ENCODE peak calls at places on chromosomes 1 and 21, in five cellular contexts. One of them, this sample, is unnamed.

GRCh38 chr1:58325797-58326196 is 220.7 kb downstream of the OMA1 start:
- DNase-seq in fibroblast of lung: no peak
- DNase-seq in effector memory CD4-positive, alpha-beta T cell: no peak
- DNase-seq in body of pancreas: no peak
- DNase-seq in tibial artery: no peak
- DNase-seq in this sample: no peak

GRCh38 chr1:109620890-109621289 is 1.3 kb downstream of the AMPD2 start:
- DNase-seq in fibroblast of lung: peak; percentile 95
- DNase-seq in effector memory CD4-positive, alpha-beta T cell: peak; percentile 97
- DNase-seq in body of pancreas: peak; percentile 89
- DNase-seq in tibial artery: peak; percentile 98
- DNase-seq in this sample: peak; percentile 96

GRCh38 chr1:27469334-27469733 is 20.6 kb downstream of the WASF2 start:
- DNase-seq in fibroblast of lung: no peak
- DNase-seq in effector memory CD4-positive, alpha-beta T cell: no peak
- DNase-seq in body of pancreas: no peak
- DNase-seq in tibial artery: no peak
- DNase-seq in this sample: no peak

GRCh38 chr1:246703581-246703980 is 20.6 kb upstream of the SCCPDH start:
- DNase-seq in fibroblast of lung: peak; percentile 46
- DNase-seq in effector memory CD4-positive, alpha-beta T cell: no peak
- DNase-seq in body of pancreas: peak; percentile 31
- DNase-seq in tibial artery: no peak
- DNase-seq in this sample: no peak

GRCh38 chr1:164999135-164999534 is 357.4 kb downstream of the LMX1A start:
- DNase-seq in fibroblast of lung: no peak
- DNase-seq in effector memory CD4-positive, alpha-beta T cell: no peak
- DNase-seq in body of pancreas: no peak
- DNase-seq in tibial artery: no peak
- DNase-seq in this sample: no peak

GRCh38 chr1:55071477-55071876 is 32.1 kb downstream of the PCSK9 start:
- DNase-seq in fibroblast of lung: peak; percentile 47
- DNase-seq in effector memory CD4-positive, alpha-beta T cell: no peak
- DNase-seq in body of pancreas: no peak
- DNase-seq in tibial artery: no peak
- DNase-seq in this sample: no peak

GRCh38 chr1:145690587-145691558 is 16.3 kb downstream of the PDZK1 start:
- DNase-seq in fibroblast of lung: peak; percentile 84
- DNase-seq in effector memory CD4-positive, alpha-beta T cell: peak; percentile 1
- DNase-seq in body of pancreas: peak; percentile 25
- DNase-seq in tibial artery: no peak
- DNase-seq in this sample: peak; percentile 15

GRCh38 chr1:186617860-186618780 is 62.1 kb downstream of the PTGS2 start:
- DNase-seq in fibroblast of lung: peak; percentile 30
- DNase-seq in effector memory CD4-positive, alpha-beta T cell: no peak
- DNase-seq in body of pancreas: peak; percentile 13
- DNase-seq in tibial artery: peak; percentile 48
- DNase-seq in this sample: peak; percentile 2

GRCh38 chr1:172332230-172332629 is 88.3 kb upstream of the C1orf105 start:
- DNase-seq in fibroblast of lung: no peak
- DNase-seq in effector memory CD4-positive, alpha-beta T cell: no peak
- DNase-seq in body of pancreas: no peak
- DNase-seq in tibial artery: no peak
- DNase-seq in this sample: no peak

GRCh38 chr1:109395602-109396512 is 1.9 kb downstream of the SORT1 start:
- DNase-seq in fibroblast of lung: peak; percentile 79
- DNase-seq in effector memory CD4-positive, alpha-beta T cell: no peak
- DNase-seq in body of pancreas: no peak
- DNase-seq in tibial artery: no peak
- DNase-seq in this sample: no peak

GRCh38 chr1:35179864-35180263 is 13.1 kb downstream of the SFPQ start:
- DNase-seq in fibroblast of lung: no peak
- DNase-seq in effector memory CD4-positive, alpha-beta T cell: no peak
- DNase-seq in body of pancreas: no peak
- DNase-seq in tibial artery: no peak
- DNase-seq in this sample: no peak

GRCh38 chr1:157095091-157095490 is 4.5 kb downstream of the ETV3L start:
- DNase-seq in fibroblast of lung: no peak
- DNase-seq in effector memory CD4-positive, alpha-beta T cell: no peak
- DNase-seq in body of pancreas: no peak
- DNase-seq in tibial artery: no peak
- DNase-seq in this sample: no peak

GRCh38 chr1:14037101-14037807 is 337.3 kb downstream of the PRDM2 start:
- DNase-seq in fibroblast of lung: peak; percentile 14
- DNase-seq in effector memory CD4-positive, alpha-beta T cell: no peak
- DNase-seq in body of pancreas: no peak
- DNase-seq in tibial artery: no peak
- DNase-seq in this sample: no peak

GRCh38 chr1:154760469-154760933 is 109.6 kb downstream of the KCNN3 start:
- DNase-seq in fibroblast of lung: no peak
- DNase-seq in effector memory CD4-positive, alpha-beta T cell: peak; percentile 65
- DNase-seq in body of pancreas: peak; percentile 79
- DNase-seq in tibial artery: no peak
- DNase-seq in this sample: peak; percentile 77

GRCh38 chr1:50329332-50329932 is 93.8 kb downstream of the DMRTA2 start:
- DNase-seq in fibroblast of lung: no peak
- DNase-seq in effector memory CD4-positive, alpha-beta T cell: no peak
- DNase-seq in body of pancreas: peak; percentile 56
- DNase-seq in tibial artery: no peak
- DNase-seq in this sample: no peak

GRCh38 chr1:172821609-172822274 is 162.8 kb downstream of the FASLG start:
- DNase-seq in fibroblast of lung: peak; percentile 82
- DNase-seq in effector memory CD4-positive, alpha-beta T cell: no peak
- DNase-seq in body of pancreas: no peak
- DNase-seq in tibial artery: peak; percentile 37
- DNase-seq in this sample: no peak

GRCh38 chr21:43769325-43769958 is 6.7 kb downstream of the CSTB start:
- DNase-seq in fibroblast of lung: no peak
- DNase-seq in effector memory CD4-positive, alpha-beta T cell: no peak
- DNase-seq in body of pancreas: no peak
- DNase-seq in tibial artery: no peak
- DNase-seq in this sample: no peak

GRCh38 chr1:77347646-77348045 is 65.8 kb downstream of the AK5 start:
- DNase-seq in fibroblast of lung: peak; percentile 92
- DNase-seq in effector memory CD4-positive, alpha-beta T cell: no peak
- DNase-seq in body of pancreas: no peak
- DNase-seq in tibial artery: no peak
- DNase-seq in this sample: no peak

GRCh38 chr1:28148880-28149195 is 27.7 kb downstream of the PTAFR start:
- DNase-seq in fibroblast of lung: no peak
- DNase-seq in effector memory CD4-positive, alpha-beta T cell: no peak
- DNase-seq in body of pancreas: no peak
- DNase-seq in tibial artery: no peak
- DNase-seq in this sample: no peak

GRCh38 chr1:184118051-184118450 is 66.5 kb downstream of the TSEN15 start:
- DNase-seq in fibroblast of lung: peak; percentile 94
- DNase-seq in effector memory CD4-positive, alpha-beta T cell: no peak
- DNase-seq in body of pancreas: no peak
- DNase-seq in tibial artery: no peak
- DNase-seq in this sample: no peak

GRCh38 chr1:198167436-198167934 is 10.7 kb downstream of the NEK7 start:
- DNase-seq in fibroblast of lung: peak; percentile 73
- DNase-seq in effector memory CD4-positive, alpha-beta T cell: no peak
- DNase-seq in body of pancreas: no peak
- DNase-seq in tibial artery: no peak
- DNase-seq in this sample: peak; percentile 30

GRCh38 chr1:43414634-43415223 is 25.0 kb downstream of the SZT2 start:
- DNase-seq in fibroblast of lung: peak; percentile 41
- DNase-seq in effector memory CD4-positive, alpha-beta T cell: peak; percentile 13
- DNase-seq in body of pancreas: peak; percentile 62
- DNase-seq in tibial artery: peak; percentile 64
- DNase-seq in this sample: peak; percentile 52

GRCh38 chr1:41100170-41100569 is 78.6 kb upstream of the SLFNL1 start:
- DNase-seq in fibroblast of lung: no peak
- DNase-seq in effector memory CD4-positive, alpha-beta T cell: no peak
- DNase-seq in body of pancreas: no peak
- DNase-seq in tibial artery: no peak
- DNase-seq in this sample: no peak

GRCh38 chr1:240092301-240093119 is 827 bp downstream of the FMN2 start:
- DNase-seq in fibroblast of lung: peak; percentile 81
- DNase-seq in effector memory CD4-positive, alpha-beta T cell: no peak
- DNase-seq in body of pancreas: peak; percentile 16
- DNase-seq in tibial artery: no peak
- DNase-seq in this sample: no peak

GRCh38 chr1:165069829-165070228 is 286.7 kb downstream of the LMX1A start:
- DNase-seq in fibroblast of lung: no peak
- DNase-seq in effector memory CD4-positive, alpha-beta T cell: no peak
- DNase-seq in body of pancreas: no peak
- DNase-seq in tibial artery: no peak
- DNase-seq in this sample: no peak

GRCh38 chr1:41504126-41505035 is 19.9 kb upstream of the EDN2 start:
- DNase-seq in fibroblast of lung: peak; percentile 79
- DNase-seq in effector memory CD4-positive, alpha-beta T cell: no peak
- DNase-seq in body of pancreas: no peak
- DNase-seq in tibial artery: no peak
- DNase-seq in this sample: no peak

GRCh38 chr1:184696403-184696802 is 58.3 kb downstream of the EDEM3 start:
- DNase-seq in fibroblast of lung: no peak
- DNase-seq in effector memory CD4-positive, alpha-beta T cell: no peak
- DNase-seq in body of pancreas: no peak
- DNase-seq in tibial artery: no peak
- DNase-seq in this sample: no peak

GRCh38 chr1:171652234-171652822 is at the start of gene MYOC:
- DNase-seq in fibroblast of lung: no peak
- DNase-seq in effector memory CD4-positive, alpha-beta T cell: no peak
- DNase-seq in body of pancreas: no peak
- DNase-seq in tibial artery: no peak
- DNase-seq in this sample: no peak

GRCh38 chr1:24411963-24412362 is 1.6 kb downstream of the STPG1 start:
- DNase-seq in fibroblast of lung: peak; percentile 47
- DNase-seq in effector memory CD4-positive, alpha-beta T cell: no peak
- DNase-seq in body of pancreas: no peak
- DNase-seq in tibial artery: no peak
- DNase-seq in this sample: no peak

GRCh38 chr1:180241716-180242544 is 11.9 kb downstream of the LHX4 start:
- DNase-seq in fibroblast of lung: no peak
- DNase-seq in effector memory CD4-positive, alpha-beta T cell: no peak
- DNase-seq in body of pancreas: no peak
- DNase-seq in tibial artery: no peak
- DNase-seq in this sample: no peak

GRCh38 chr1:69707103-69707502 is 139.4 kb downstream of the LRRC7 start:
- DNase-seq in fibroblast of lung: no peak
- DNase-seq in effector memory CD4-positive, alpha-beta T cell: no peak
- DNase-seq in body of pancreas: no peak
- DNase-seq in tibial artery: no peak
- DNase-seq in this sample: no peak

DNA sequence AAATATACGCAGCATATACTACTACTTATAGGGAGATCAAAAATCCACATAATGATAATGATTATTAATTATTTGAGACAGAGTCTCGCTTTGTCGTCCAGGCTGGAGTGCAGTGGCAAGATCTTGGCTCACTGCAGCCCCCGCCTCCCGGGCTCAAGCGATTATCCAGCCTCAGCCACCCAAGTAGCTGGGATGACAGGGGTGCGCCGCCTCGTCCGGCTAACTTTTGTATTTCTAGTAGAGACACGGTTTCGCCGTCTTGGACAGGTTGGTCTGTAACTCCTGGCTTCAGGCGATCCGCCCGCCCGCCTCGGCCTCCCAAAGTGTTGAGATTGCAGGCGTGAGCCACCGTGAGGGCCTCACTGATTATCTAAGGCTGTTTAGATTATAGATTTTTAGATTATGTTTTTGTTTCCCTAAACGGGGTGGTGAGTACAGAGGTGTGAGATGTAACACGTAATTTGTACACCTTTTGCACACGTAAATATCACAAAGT is 548 bp upstream of the SLC25A33 start:
- DNase-seq in fibroblast of lung: no peak
- DNase-seq in effector memory CD4-positive, alpha-beta T cell: no peak
- DNase-seq in body of pancreas: peak; percentile 24
- DNase-seq in tibial artery: no peak
- DNase-seq in this sample: peak; percentile 6
- H3K4me3 ChIP-seq in fibroblast of lung: no peak overlapping the region
- H3K4me3 ChIP-seq in effector memory CD4-positive, alpha-beta T cell: peak overlapping the region; percentile 73
- H3K4me3 ChIP-seq in body of pancreas: no peak overlapping the region
- H3K4me3 ChIP-seq in tibial artery: peak overlapping the region; percentile 60
- H3K4me3 ChIP-seq in this sample: peak overlapping the region; percentile 20

GRCh38 chr1:151976868-151977267 is 16.8 kb downstream of the S100A10 start:
- DNase-seq in fibroblast of lung: peak; percentile 80
- DNase-seq in effector memory CD4-positive, alpha-beta T cell: no peak
- DNase-seq in body of pancreas: no peak
- DNase-seq in tibial artery: no peak
- DNase-seq in this sample: no peak
- H3K4me1 ChIP-seq in fibroblast of lung: peaks cover 15% of the 10 kb centered on the region
- H3K4me1 ChIP-seq in effector memory CD4-positive, alpha-beta T cell: peaks cover 3% of the 10 kb centered on the region
- H3K4me1 ChIP-seq in body of pancreas: peaks cover 24% of the 10 kb centered on the region
- H3K4me1 ChIP-seq in tibial artery: peaks cover 17% of the 10 kb centered on the region
- H3K4me1 ChIP-seq in this sample: no peaks in the 10 kb centered on the region

GRCh38 chr1:17214876-17215544 is 10.1 kb downstream of the PADI1 start:
- DNase-seq in fibroblast of lung: no peak
- DNase-seq in effector memory CD4-positive, alpha-beta T cell: no peak
- DNase-seq in body of pancreas: no peak
- DNase-seq in tibial artery: no peak
- DNase-seq in this sample: no peak
- H3K27me3 ChIP-seq in fibroblast of lung: peaks cover 22% of the 10 kb centered on the region
- H3K27me3 ChIP-seq in effector memory CD4-positive, alpha-beta T cell: no peaks in the 10 kb centered on the region
- H3K27me3 ChIP-seq in body of pancreas: no peaks in the 10 kb centered on the region
- H3K27me3 ChIP-seq in tibial artery: peaks cover 68% of the 10 kb centered on the region
- H3K27me3 ChIP-seq in this sample: peaks cover 20% of the 10 kb centered on the region

GRCh38 chr1:115647919-115648597 is 6.3 kb downstream of the VANGL1 start:
- DNase-seq in fibroblast of lung: no peak
- DNase-seq in effector memory CD4-positive, alpha-beta T cell: no peak
- DNase-seq in body of pancreas: no peak
- DNase-seq in tibial artery: no peak
- DNase-seq in this sample: no peak

GRCh38 chr1:115649964-115650363 is 8.2 kb downstream of the VANGL1 start:
- DNase-seq in fibroblast of lung: no peak
- DNase-seq in effector memory CD4-positive, alpha-beta T cell: no peak
- DNase-seq in body of pancreas: peak; percentile 29
- DNase-seq in tibial artery: no peak
- DNase-seq in this sample: no peak

GRCh38 chr1:115650961-115651360 is 9.2 kb downstream of the VANGL1 start:
- DNase-seq in fibroblast of lung: no peak
- DNase-seq in effector memory CD4-positive, alpha-beta T cell: no peak
- DNase-seq in body of pancreas: no peak
- DNase-seq in tibial artery: no peak
- DNase-seq in this sample: no peak

GRCh38 chr1:115647507-115647906 is 5.7 kb downstream of the VANGL1 start:
- DNase-seq in fibroblast of lung: no peak
- DNase-seq in effector memory CD4-positive, alpha-beta T cell: no peak
- DNase-seq in body of pancreas: no peak
- DNase-seq in tibial artery: no peak
- DNase-seq in this sample: no peak

GRCh38 chr1:115648717-115649691 is 7.2 kb downstream of the VANGL1 start:
- DNase-seq in fibroblast of lung: no peak
- DNase-seq in effector memory CD4-positive, alpha-beta T cell: no peak
- DNase-seq in body of pancreas: no peak
- DNase-seq in tibial artery: no peak
- DNase-seq in this sample: no peak
- H3K4me3 ChIP-seq in fibroblast of lung: no peak overlapping the region
- H3K4me3 ChIP-seq in effector memory CD4-positive, alpha-beta T cell: no peak overlapping the region
- H3K4me3 ChIP-seq in body of pancreas: no peak overlapping the region
- H3K4me3 ChIP-seq in tibial artery: no peak overlapping the region
- H3K4me3 ChIP-seq in this sample: no peak overlapping the region

DNA sequence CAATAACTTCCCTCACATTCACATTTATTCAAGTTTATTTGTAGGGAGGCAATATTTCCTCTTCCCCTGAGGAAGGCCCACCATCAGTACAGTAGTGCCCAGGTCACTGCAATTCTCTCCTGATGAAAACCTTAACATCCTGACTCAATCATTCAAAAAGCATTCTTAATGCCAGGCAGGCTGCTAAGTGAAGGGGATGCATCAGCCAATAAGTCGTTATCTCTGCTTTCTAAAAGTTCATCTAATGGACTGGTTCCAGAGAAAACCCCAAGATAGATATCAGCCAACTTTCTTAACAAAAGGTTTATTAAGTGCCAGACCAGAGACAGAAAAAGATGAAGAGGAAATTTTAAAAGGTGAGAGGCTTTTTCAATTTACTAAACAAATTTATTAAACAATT is 17.3 kb downstream of the OTUD7B start:
- DNase-seq in fibroblast of lung: peak; percentile 31
- DNase-seq in effector memory CD4-positive, alpha-beta T cell: no peak
- DNase-seq in body of pancreas: no peak
- DNase-seq in tibial artery: no peak
- DNase-seq in this sample: no peak
- H3K4me1 ChIP-seq in fibroblast of lung: peaks cover 3% of the 10 kb centered on the region
- H3K4me1 ChIP-seq in effector memory CD4-positive, alpha-beta T cell: no peaks in the 10 kb centered on the region
- H3K4me1 ChIP-seq in body of pancreas: peaks cover 45% of the 10 kb centered on the region
- H3K4me1 ChIP-seq in tibial artery: peaks cover 19% of the 10 kb centered on the region
- H3K4me1 ChIP-seq in this sample: no peaks in the 10 kb centered on the region

This sample was measured in CD8-positive, alpha-beta memory T cell.